ENCODE peak calls at places on chromosomes 4 and X, in six cellular contexts. G is kidney tubule cell, H is immature natural killer cell, O is NAMALWA, I is choroid plexus epithelial cell, W is right cardiac atrium. N is an unnamed sample.

GRCh38 chr4:152944678-152945320 is 8.7 kb downstream of the FHDC1 start:
- DNase-seq in W (no peak), I (no peak), O (no peak), H (no peak), G (no peak), N (no peak)

GRCh38 chr4:19655666-19656065 is 596.0 kb upstream of the SLIT2 start:
- DNase-seq in I (no peak), W (no peak), G (no peak), O (no peak), H (no peak), N (no peak)

GRCh38 chrX:38561126-38561868 is at the start of gene TSPAN7:
- DNase-seq in O (peak), I (peak), G (peak), W (peak), H (peak), N (peak)

GRCh38 chrX:118181030-118181429 is 64.4 kb upstream of the KLHL13 start:
- DNase-seq in H (no peak), I (no peak), O (no peak), W (no peak), G (peak), N (no peak)

GRCh38 chrX:46611658-46612362 is 38.2 kb downstream of the CHST7 start:
- DNase-seq in G (no peak), O (no peak), H (no peak), I (no peak), W (no peak), N (peak)

GRCh38 chrX:136779346-136779781 is 1.4 kb downstream of the ARHGEF6 start:
- DNase-seq in O (peak), G (no peak), W (no peak), H (peak), I (no peak), N (no peak)

GRCh38 chrX:153778684-153779101 is 2.1 kb upstream of the SRPK3 start:
- DNase-seq in O (peak), I (no peak), W (peak), H (no peak), G (no peak), N (no peak)

GRCh38 chr4:6027392-6027791 is 9.2 kb upstream of the C4orf50 start:
- DNase-seq in O (no peak), G (peak), I (no peak), W (no peak), H (no peak), N (no peak)

GRCh38 chr4:87150498-87151261 is 69.7 kb downstream of the KLHL8 start:
- DNase-seq in O (peak), I (peak), W (no peak), G (peak), H (peak), N (no peak)

GRCh38 chrX:128862557-128862956 is 660.7 kb downstream of the SMARCA1 start:
- DNase-seq in W (no peak), O (no peak), H (no peak), G (no peak), I (no peak), N (no peak)

GRCh38 chr4:185421366-185422124 is 4.2 kb downstream of the UFSP2 start:
- DNase-seq in W (no peak), O (no peak), H (no peak), I (peak), G (peak), N (no peak)

GRCh38 chr4:140735779-140736391 is 20.3 kb downstream of the TBC1D9 start:
- DNase-seq in W (no peak), H (no peak), O (no peak), I (no peak), G (no peak), N (no peak)

GRCh38 chr4:579543-580175 is 3.6 kb upstream of the TMEM271 start:
- DNase-seq in O (peak), G (no peak), I (no peak), H (no peak), W (no peak), N (no peak)

GRCh38 chr4:78766650-78767049 is 9.5 kb upstream of the BMP2K start:
- DNase-seq in O (no peak), I (no peak), W (no peak), G (no peak), H (no peak), N (no peak)

GRCh38 chr4:183097251-183098079 is 1.6 kb upstream of the WWC2 start:
- DNase-seq in O (no peak), H (peak), W (peak), I (peak), G (peak), N (no peak)

GRCh38 chr4:109406337-109406931 is 27.2 kb upstream of the SEC24B start:
- DNase-seq in W (no peak), H (peak), O (peak), G (peak), I (peak), N (no peak)

GRCh38 chrX:114127411-114128025 is 456.4 kb upstream of the HTR2C start:
- DNase-seq in W (no peak), G (no peak), H (no peak), I (no peak), O (no peak), N (no peak)

GRCh38 chr4:80219301-80220025 is 22.2 kb downstream of the PRDM8 start:
- DNase-seq in O (no peak), H (no peak), W (no peak), G (peak), I (no peak), N (no peak)

GRCh38 chrX:105829006-105829405 is 6.7 kb downstream of the NRK start:
- DNase-seq in H (no peak), W (no peak), I (peak), O (no peak), G (peak), N (no peak)

GRCh38 chrX:11499076-11500044 is 166.4 kb downstream of the ARHGAP6 start:
- DNase-seq in O (no peak), W (no peak), I (peak), H (no peak), G (peak), N (no peak)

GRCh38 chr4:57080781-57081650 is 29.2 kb downstream of the IGFBP7 start:
- DNase-seq in I (peak), G (peak), W (peak), O (no peak), H (peak), N (no peak)

GRCh38 chr4:148090503-148091476 is 351.4 kb downstream of the NR3C2 start:
- DNase-seq in H (no peak), G (no peak), I (no peak), W (no peak), O (no peak), N (no peak)

GRCh38 chrX:123331349-123331748 is 147.3 kb downstream of the GRIA3 start:
- DNase-seq in O (no peak), W (no peak), I (no peak), G (no peak), H (no peak), N (no peak)

N was measured in T-cell.